ENCODE peak calls at places on chromosome 3, in four cellular contexts. B is tibial nerve, N is stomach, C is uterus. D is an unnamed sample.

GRCh38 chr3:147846854-147847453 is 437.8 kb downstream of the ZIC1 start:
- DNase-seq in B (no peak), N (no peak), C (no peak), D (no peak)

GRCh38 chr3:57118279-57118678 is 46.9 kb downstream of the IL17RD start:
- DNase-seq in B (no peak), N (no peak), C (no peak), D (no peak)

GRCh38 chr3:20074226-20075063 is 34.2 kb downstream of the KAT2B start:
- DNase-seq in B (no peak), N (no peak), C (no peak), D (no peak)

GRCh38 chr3:93843981-93844380 is 129.7 kb downstream of the PROS1 start:
- DNase-seq in B (no peak), N (no peak), C (no peak), D (no peak)

GRCh38 chr3:10746684-10747083 is 69.3 kb upstream of the SLC6A11 start:
- DNase-seq in B (no peak), N (no peak), C (no peak), D (no peak)

GRCh38 chr3:146747928-146748327 is 142.8 kb upstream of the PLSCR5 start:
- DNase-seq in B (no peak), N (no peak), C (no peak), D (no peak)

GRCh38 chr3:112333002-112333385 is at the start of gene CD200:
- DNase-seq in B (peak; percentile 32), N (peak; percentile 45), C (peak; percentile 70), D (peak; percentile 74)

GRCh38 chr3:64548200-64548889 is 139.5 kb downstream of the ADAMTS9 start:
- DNase-seq in B (peak; percentile 31), N (peak; percentile 83), C (peak; percentile 77), D (no peak)

GRCh38 chr3:27590437-27591320 is 106.5 kb upstream of the SLC4A7 start:
- DNase-seq in B (no peak), N (no peak), C (no peak), D (no peak)

GRCh38 chr3:46209751-46210470 is 1.8 kb upstream of the CCR1 start:
- DNase-seq in B (no peak), N (no peak), C (no peak), D (no peak)

GRCh38 chr3:143389388-143389787 is 269.8 kb downstream of the CHST2 start:
- DNase-seq in B (no peak), N (no peak), C (no peak), D (no peak)

GRCh38 chr3:60998855-60999254 is 252.4 kb downstream of the FHIT start:
- DNase-seq in B (no peak), N (no peak), C (no peak), D (no peak)

GRCh38 chr3:110101361-110101760 is 764.0 kb upstream of the DPPA4 start:
- DNase-seq in B (no peak), N (no peak), C (no peak), D (no peak)

GRCh38 chr3:117322866-117323265 is 613.3 kb downstream of the TUSC7 start:
- DNase-seq in B (no peak), N (no peak), C (no peak), D (no peak)

GRCh38 chr3:57682284-57682683 is 10.6 kb downstream of the DENND6A start:
- DNase-seq in B (no peak), N (no peak), C (no peak), D (no peak)

GRCh38 chr3:55090746-55091145 is 162.9 kb upstream of the LRTM1 start:
- DNase-seq in B (no peak), N (no peak), C (no peak), D (no peak)

GRCh38 chr3:41159581-41160189 is 39.6 kb upstream of the CTNNB1 start:
- DNase-seq in B (no peak), N (no peak), C (no peak), D (no peak)

GRCh38 chr3:198113219-198114053 is 153.4 kb downstream of the LMLN start:
- DNase-seq in B (no peak), N (no peak), C (no peak), D (no peak)

GRCh38 chr3:127746400-127747057 is 73.8 kb downstream of the ABTB1 start:
- DNase-seq in B (no peak), N (no peak), C (no peak), D (peak; percentile 69)

GRCh38 chr3:125061170-125061569 is 5.4 kb upstream of the HEG1 start:
- DNase-seq in B (peak; percentile 21), N (no peak), C (peak; percentile 76), D (peak; percentile 58)

DNA sequence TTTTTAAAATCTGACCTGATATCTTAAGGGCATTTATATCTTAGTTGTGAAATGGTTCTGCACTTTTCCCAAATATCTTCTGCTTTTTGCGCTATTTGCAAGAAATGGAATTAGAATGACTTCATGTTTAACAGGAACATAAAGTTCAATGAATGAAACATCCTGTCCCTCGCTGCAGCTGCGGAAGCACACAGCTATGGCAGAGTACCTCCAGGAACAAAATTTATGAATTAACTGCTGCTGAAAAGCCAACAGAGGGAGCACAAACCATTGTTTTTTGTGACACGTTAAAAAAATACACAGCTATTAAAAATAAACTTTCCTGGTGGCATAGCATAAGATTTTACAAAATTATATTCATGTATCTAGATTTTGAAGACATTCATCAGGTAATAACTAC is 404.4 kb upstream of the MDFIC2 start:
- DNase-seq in B (peak; percentile 15), N (no peak), C (peak; percentile 15), D (no peak)
- TF ChIP-seq CTCF in B (peak; percentile 28), N (no peak), C (peak; percentile 37), D (no peak)

GRCh38 chr3:190581041-190581501 is 67.2 kb downstream of the IL1RAP start:
- DNase-seq in B (no peak), N (no peak), C (no peak), D (no peak)
- TF ChIP-seq POLR2A in B (no peak), N (no peak), C (no peak), D (no peak)

GRCh38 chr3:148971819-148972218 is 19.5 kb upstream of the GYG1 start:
- DNase-seq in B (no peak), N (peak; percentile 47), C (peak; percentile 90), D (no peak)

GRCh38 chr3:148970311-148970710 is 21.0 kb upstream of the GYG1 start:
- DNase-seq in B (no peak), N (no peak), C (no peak), D (no peak)

GRCh38 chr3:148974726-148975125 is 16.6 kb upstream of the GYG1 start:
- DNase-seq in B (no peak), N (no peak), C (no peak), D (no peak)

GRCh38 chr3:148975696-148976095 is 15.6 kb upstream of the GYG1 start:
- DNase-seq in B (no peak), N (no peak), C (no peak), D (no peak)

GRCh38 chr3:148975277-148975676 is 16.1 kb upstream of the GYG1 start:
- DNase-seq in B (no peak), N (no peak), C (peak; percentile 33), D (no peak)
- TF ChIP-seq CTCF in B (no peak), N (no peak), C (no peak), D (no peak)

DNA sequence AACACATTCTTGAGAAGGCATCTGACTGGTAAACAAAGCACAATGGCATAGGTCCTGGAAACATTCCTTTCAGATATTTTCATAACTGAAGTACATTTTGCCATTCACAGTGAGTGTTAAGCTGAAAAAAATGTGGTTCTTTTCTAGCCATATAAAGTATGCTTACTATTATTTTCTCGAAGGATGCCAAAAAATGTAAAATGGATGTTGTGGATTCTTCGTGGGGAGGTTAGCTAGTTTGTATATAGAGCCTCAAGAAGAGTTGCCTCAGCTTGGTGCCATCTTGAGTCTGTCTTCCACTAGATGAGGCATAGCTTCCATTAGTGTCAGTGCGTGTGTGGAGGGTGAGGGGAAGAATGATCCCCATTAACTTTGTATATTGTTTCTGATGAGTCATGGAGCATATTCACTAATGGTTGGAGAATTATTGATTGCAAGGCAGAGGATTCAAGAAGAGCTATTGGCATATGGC is 4.1 kb downstream of the MBNL1 start:
- DNase-seq in B (no peak), N (no peak), C (no peak), D (no peak)
- TF ChIP-seq POLR2A in B (no peak), N (no peak), C (no peak), D (no peak)

DNA sequence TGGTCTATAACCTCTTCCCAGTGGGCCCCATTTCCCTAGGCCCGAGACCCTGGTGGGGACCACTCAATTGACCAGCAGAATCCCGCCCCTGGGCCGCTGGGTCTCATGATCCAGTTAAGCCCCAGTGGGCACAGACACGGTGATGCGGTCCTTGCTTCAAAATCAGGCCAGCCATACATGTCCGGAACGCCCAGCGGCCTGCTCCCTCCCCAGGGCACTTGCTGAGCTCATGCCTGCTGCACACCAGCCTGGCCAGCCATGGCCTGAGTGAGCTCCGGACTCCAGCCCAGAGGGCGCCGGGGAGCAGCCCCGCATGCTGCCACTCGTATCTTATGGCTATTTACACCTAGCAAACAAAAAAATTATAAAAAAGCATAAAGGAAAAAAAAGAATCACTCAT is 34.4 kb upstream of the IQSEC1 start:
- DNase-seq in B (no peak), N (no peak), C (no peak), D (peak; percentile 37)
- TF ChIP-seq CTCF in B (no peak), N (no peak), C (no peak), D (no peak)

GRCh38 chr3:130746296-130747039 is at the start of gene PIK3R4:
- DNase-seq in B (peak; percentile 91), N (peak; percentile 94), C (peak; percentile 94), D (peak; percentile 98)
- TF ChIP-seq POLR2A in B (peak; percentile 17), N (no peak), C (peak; percentile 68), D (peak; percentile 65)

GRCh38 chr3:119331661-119332060 is 37.5 kb downstream of the ARHGAP31 start:
- DNase-seq in B (no peak), N (no peak), C (no peak), D (no peak)
- TF ChIP-seq CTCF in B (no peak), N (no peak), C (no peak), D (no peak)

GRCh38 chr3:133662256-133662773 is 574 bp upstream of the TOPBP1 start:
- DNase-seq in B (no peak), N (no peak), C (no peak), D (no peak)
- TF ChIP-seq POLR2A in B (no peak), N (no peak), C (no peak), D (no peak)

D was measured in Peyer's patch.